ENCODE peak calls at places on chromosomes 1 and 21, in ten cellular contexts. O is pons, I is H9, P is GM23248, J is GM12864, V is T-helper 2 cell, A is A549, C is nucleus accumbens, R is fibroblast of mammary gland, N is HCEC 1CT. B is an unnamed sample.

GRCh38 chr1:30009720-30010119 is 713.7 kb downstream of the MATN1 start:
- DNase-seq in O (no peak), I (no peak), P (no peak), J (no peak), V (no peak), A (no peak), C (no peak), R (no peak), N (no peak), B (no peak)

GRCh38 chr1:39238476-39238875 is 34.0 kb downstream of the MACF1 start:
- DNase-seq in O (peak; percentile 96), I (no peak), P (peak; percentile 89), J (no peak), V (no peak), A (no peak), C (peak; percentile 51), R (peak; percentile 83), N (peak; percentile 47), B (peak; percentile 72)

GRCh38 chr1:224881762-224882211 is 47.7 kb upstream of the DNAH14 start:
- DNase-seq in O (no peak), I (no peak), P (no peak), J (no peak), V (no peak), A (no peak), C (no peak), R (no peak), N (no peak), B (no peak)

GRCh38 chr1:157691285-157691920 is 9.2 kb downstream of the FCRL3 start:
- DNase-seq in O (peak; percentile 64), I (no peak), P (peak; percentile 66), J (no peak), V (no peak), A (peak; percentile 38), C (no peak), R (peak; percentile 18), N (peak; percentile 39), B (no peak)

GRCh38 chr1:161071886-161072371 is 2.2 kb upstream of the ARHGAP30 start:
- DNase-seq in O (peak; percentile 47), I (peak; percentile 77), P (peak; percentile 79), J (peak; percentile 45), V (no peak), A (peak; percentile 70), C (no peak), R (peak; percentile 66), N (peak; percentile 43), B (no peak)

GRCh38 chr1:12320516-12320915 is 90.7 kb downstream of the VPS13D start:
- DNase-seq in O (no peak), I (no peak), P (no peak), J (no peak), V (no peak), A (no peak), C (no peak), R (no peak), N (no peak), B (no peak)

GRCh38 chr1:24954631-24955030 is 24.6 kb upstream of the RUNX3 start:
- DNase-seq in O (no peak), I (no peak), P (no peak), J (no peak), V (no peak), A (no peak), C (no peak), R (no peak), N (no peak), B (no peak)

GRCh38 chr1:205978676-205979075 is 24.5 kb downstream of the RAB7B start:
- DNase-seq in O (no peak), I (no peak), P (no peak), J (no peak), V (no peak), A (no peak), C (no peak), R (no peak), N (no peak), B (no peak)

GRCh38 chr21:37380349-37381323 is 14.1 kb downstream of the DYRK1A start:
- DNase-seq in O (no peak), I (peak; percentile 49), P (no peak), J (no peak), V (no peak), A (no peak), C (no peak), R (peak; percentile 40), N (peak; percentile 31), B (peak; percentile 78)

GRCh38 chr1:63326473-63327380 is 4.4 kb downstream of the FOXD3 start:
- DNase-seq in O (no peak), I (peak; percentile 51), P (no peak), J (no peak), V (no peak), A (no peak), C (no peak), R (no peak), N (no peak), B (no peak)

GRCh38 chr1:42055061-42055460 is 98.1 kb upstream of the GUCA2B start:
- DNase-seq in O (no peak), I (no peak), P (no peak), J (no peak), V (no peak), A (no peak), C (no peak), R (no peak), N (no peak), B (no peak)

GRCh38 chr1:50109647-50110075 is 941 bp downstream of the ELAVL4 start:
- DNase-seq in O (peak; percentile 72), I (no peak), P (peak; percentile 4), J (no peak), V (no peak), A (no peak), C (no peak), R (peak; percentile 4), N (no peak), B (peak; percentile 34)

GRCh38 chr1:198175418-198176170 is 18.8 kb downstream of the NEK7 start:
- DNase-seq in O (no peak), I (no peak), P (peak; percentile 70), J (no peak), V (no peak), A (no peak), C (no peak), R (peak; percentile 65), N (peak; percentile 68), B (no peak)

GRCh38 chr1:11299225-11299574 is 26.2 kb downstream of the UBIAD1 start:
- DNase-seq in O (no peak), I (no peak), P (no peak), J (no peak), V (no peak), A (no peak), C (no peak), R (no peak), N (no peak), B (no peak)

GRCh38 chr1:24955161-24955560 is 25.1 kb upstream of the RUNX3 start:
- DNase-seq in O (no peak), I (no peak), P (peak; percentile 70), J (no peak), V (peak; percentile 44), A (no peak), C (no peak), R (peak; percentile 45), N (no peak), B (no peak)